ENCODE peak calls at places on chromosomes 6 and 20, in seven cellular contexts. One of them, this sample, is unnamed.

GRCh38 chr6:169868458-169868857 is 117.0 kb downstream of the ERMARD start:
- DNase-seq in HCEC 1CT: no peak
- DNase-seq in NCI-H1694 treated with DMSO at 0.1 percent for 48 hours: no peak
- DNase-seq in lung microvascular endothelial cell: peak
- DNase-seq in suprapubic skin: no peak
- DNase-seq in fibroblast of pulmonary artery: no peak
- DNase-seq in IMR-90: no peak
- DNase-seq in this sample: no peak

GRCh38 chr6:2739335-2739734 is 11.4 kb downstream of the MYLK4 start:
- DNase-seq in fibroblast of pulmonary artery: peak
- DNase-seq in IMR-90: peak
- DNase-seq in HCEC 1CT: peak
- DNase-seq in lung microvascular endothelial cell: peak
- DNase-seq in NCI-H1694 treated with DMSO at 0.1 percent for 48 hours: no peak
- DNase-seq in suprapubic skin: no peak
- DNase-seq in this sample: peak

GRCh38 chr6:80437186-80437585 is 330.7 kb downstream of the BCKDHB start:
- DNase-seq in suprapubic skin: no peak
- DNase-seq in IMR-90: peak
- DNase-seq in NCI-H1694 treated with DMSO at 0.1 percent for 48 hours: no peak
- DNase-seq in lung microvascular endothelial cell: peak
- DNase-seq in fibroblast of pulmonary artery: peak
- DNase-seq in HCEC 1CT: no peak
- DNase-seq in this sample: no peak

GRCh38 chr20:17809714-17810631 is 110.2 kb downstream of the BANF2 start:
- DNase-seq in HCEC 1CT: peak
- DNase-seq in NCI-H1694 treated with DMSO at 0.1 percent for 48 hours: no peak
- DNase-seq in fibroblast of pulmonary artery: peak
- DNase-seq in IMR-90: peak
- DNase-seq in lung microvascular endothelial cell: no peak
- DNase-seq in suprapubic skin: no peak
- DNase-seq in this sample: no peak

GRCh38 chr6:155549928-155550327 is 94.3 kb upstream of the NOX3 start:
- DNase-seq in IMR-90: no peak
- DNase-seq in suprapubic skin: no peak
- DNase-seq in fibroblast of pulmonary artery: no peak
- DNase-seq in HCEC 1CT: no peak
- DNase-seq in NCI-H1694 treated with DMSO at 0.1 percent for 48 hours: no peak
- DNase-seq in lung microvascular endothelial cell: no peak
- DNase-seq in this sample: no peak

GRCh38 chr6:165819394-165819793 is 156.4 kb upstream of the PDE10A start:
- DNase-seq in suprapubic skin: no peak
- DNase-seq in fibroblast of pulmonary artery: peak
- DNase-seq in lung microvascular endothelial cell: no peak
- DNase-seq in IMR-90: no peak
- DNase-seq in NCI-H1694 treated with DMSO at 0.1 percent for 48 hours: no peak
- DNase-seq in HCEC 1CT: no peak
- DNase-seq in this sample: no peak

GRCh38 chr6:24334285-24334684 is 23.6 kb downstream of the DCDC2 start:
- DNase-seq in IMR-90: no peak
- DNase-seq in suprapubic skin: no peak
- DNase-seq in HCEC 1CT: no peak
- DNase-seq in NCI-H1694 treated with DMSO at 0.1 percent for 48 hours: no peak
- DNase-seq in lung microvascular endothelial cell: no peak
- DNase-seq in fibroblast of pulmonary artery: no peak
- DNase-seq in this sample: no peak

GRCh38 chr6:20684474-20684873 is 150.2 kb downstream of the CDKAL1 start:
- DNase-seq in NCI-H1694 treated with DMSO at 0.1 percent for 48 hours: no peak
- DNase-seq in HCEC 1CT: no peak
- DNase-seq in IMR-90: no peak
- DNase-seq in lung microvascular endothelial cell: no peak
- DNase-seq in fibroblast of pulmonary artery: no peak
- DNase-seq in suprapubic skin: no peak
- DNase-seq in this sample: no peak

GRCh38 chr6:137631323-137631722 is 137.1 kb upstream of the OLIG3 start:
- DNase-seq in IMR-90: no peak
- DNase-seq in NCI-H1694 treated with DMSO at 0.1 percent for 48 hours: no peak
- DNase-seq in lung microvascular endothelial cell: no peak
- DNase-seq in fibroblast of pulmonary artery: no peak
- DNase-seq in HCEC 1CT: no peak
- DNase-seq in suprapubic skin: no peak
- DNase-seq in this sample: no peak

GRCh38 chr6:156752666-156753301 is 24.4 kb upstream of the ARID1B start:
- DNase-seq in lung microvascular endothelial cell: no peak
- DNase-seq in IMR-90: no peak
- DNase-seq in NCI-H1694 treated with DMSO at 0.1 percent for 48 hours: no peak
- DNase-seq in fibroblast of pulmonary artery: no peak
- DNase-seq in suprapubic skin: no peak
- DNase-seq in HCEC 1CT: no peak
- DNase-seq in this sample: no peak

GRCh38 chr6:17418281-17419188 is 25.1 kb downstream of the CAP2 start:
- DNase-seq in IMR-90: peak
- DNase-seq in NCI-H1694 treated with DMSO at 0.1 percent for 48 hours: peak
- DNase-seq in suprapubic skin: no peak
- DNase-seq in lung microvascular endothelial cell: no peak
- DNase-seq in HCEC 1CT: peak
- DNase-seq in fibroblast of pulmonary artery: peak
- DNase-seq in this sample: peak

GRCh38 chr6:37187321-37188022 is 17.5 kb downstream of the PIM1 start:
- DNase-seq in fibroblast of pulmonary artery: no peak
- DNase-seq in NCI-H1694 treated with DMSO at 0.1 percent for 48 hours: no peak
- DNase-seq in lung microvascular endothelial cell: no peak
- DNase-seq in HCEC 1CT: no peak
- DNase-seq in suprapubic skin: no peak
- DNase-seq in IMR-90: no peak
- DNase-seq in this sample: no peak